ENCODE peak calls at places on chromosomes 1 and 21, in four cellular contexts. J is HCT116, O is K562, Y is HepG2. V is an unnamed sample.

GRCh38 chr1:64856564-64856963 is 109.8 kb downstream of the JAK1 start:
- DNase-seq in Y (no peak), J (no peak), O (no peak), V (no peak)

GRCh38 chr1:209707308-209707707 is 2.7 kb downstream of the HSD11B1 start:
- DNase-seq in J (no peak), Y (no peak), O (no peak), V (no peak)

GRCh38 chr1:222618880-222619321 is 1.0 kb downstream of the MIA3 start:
- DNase-seq in O (peak), Y (peak), J (no peak), V (no peak)

GRCh38 chr21:15731243-15731613 is 1.4 kb downstream of the USP25 start:
- DNase-seq in O (peak), Y (peak), J (no peak), V (no peak)

GRCh38 chr1:59986736-59987310 is 60.2 kb upstream of the CYP2J2 start:
- DNase-seq in Y (no peak), J (no peak), O (no peak), V (no peak)

GRCh38 chr1:201655243-201655642 is 116.3 kb downstream of the NAV1 start:
- DNase-seq in Y (no peak), O (peak), J (no peak), V (no peak)

GRCh38 chr1:2544875-2545638 is 11.1 kb upstream of the TNFRSF14 start:
- DNase-seq in Y (no peak), J (no peak), O (peak), V (no peak)

GRCh38 chr1:51289676-51290488 is 40.5 kb downstream of the TTC39A start:
- DNase-seq in Y (no peak), O (no peak), J (no peak), V (no peak)

GRCh38 chr1:45266151-45266801 is 59.9 kb upstream of the ZSWIM5 start:
- DNase-seq in J (no peak), O (peak), Y (peak), V (no peak)

GRCh38 chr1:41294213-41294612 is 52.1 kb upstream of the SCMH1 start:
- DNase-seq in O (no peak), Y (no peak), J (no peak), V (no peak)

GRCh38 chr21:45252448-45252925 is 35.2 kb downstream of the POFUT2 start:
- DNase-seq in J (no peak), O (no peak), Y (no peak), V (no peak)

GRCh38 chr1:184930232-184930631 is 44.1 kb downstream of the NIBAN1 start:
- DNase-seq in O (no peak), Y (no peak), J (no peak), V (no peak)

GRCh38 chr1:49293016-49293415 is 516.3 kb upstream of the BEND5 start:
- DNase-seq in J (no peak), Y (no peak), O (no peak), V (no peak)

GRCh38 chr1:198556969-198557368 is 16.5 kb upstream of the ATP6V1G3 start:
- DNase-seq in Y (no peak), O (peak), J (no peak), V (no peak)

GRCh38 chr21:26845066-26845749 is at the start of gene ADAMTS1:
- DNase-seq in Y (peak), O (no peak), J (no peak), V (no peak)

GRCh38 chr1:10152709-10153284 is 57.6 kb upstream of the KIF1B start:
- DNase-seq in O (peak), J (peak), Y (no peak), V (peak)

GRCh38 chr21:29521872-29522271 is 223.2 kb downstream of the BACH1 start:
- DNase-seq in J (no peak), Y (no peak), O (no peak), V (no peak)

GRCh38 chr21:27564684-27565280 is 597.9 kb upstream of the ADAMTS5 start:
- DNase-seq in Y (no peak), J (no peak), O (peak), V (no peak)

GRCh38 chr1:163069655-163070277 is 605 bp downstream of the RGS4 start:
- DNase-seq in O (no peak), J (no peak), Y (no peak), V (no peak)

GRCh38 chr1:108892356-108893140 is 15.8 kb downstream of the GPSM2 start:
- DNase-seq in O (no peak), J (no peak), Y (no peak), V (no peak)

GRCh38 chr1:242011879-242012674 is 13.2 kb upstream of the MAP1LC3C start:
- DNase-seq in Y (no peak), O (no peak), J (no peak), V (no peak)

GRCh38 chr1:235468970-235469369 is 35.3 kb downstream of the B3GALNT2 start:
- DNase-seq in O (no peak), J (peak), Y (peak), V (peak)

GRCh38 chr1:21290546-21290944 is 282 bp upstream of the ECE1 start:
- DNase-seq in J (no peak), O (no peak), Y (no peak), V (no peak)

GRCh38 chr21:16419188-16419874 is 689.5 kb downstream of the USP25 start:
- DNase-seq in J (no peak), O (no peak), Y (peak), V (no peak)

GRCh38 chr1:161018631-161018930 is 2.4 kb downstream of the F11R start:
- DNase-seq in O (no peak), Y (no peak), J (no peak), V (no peak)

GRCh38 chr1:61285371-61285885 is 203.1 kb downstream of the NFIA start:
- DNase-seq in O (no peak), Y (no peak), J (no peak), V (no peak)

GRCh38 chr1:238063454-238063853 is 172.7 kb upstream of the ZP4 start:
- DNase-seq in J (no peak), Y (no peak), O (no peak), V (no peak)

GRCh38 chr1:212814989-212815388 is 23.3 kb downstream of the TATDN3 start:
- DNase-seq in O (no peak), J (no peak), Y (peak), V (no peak)

GRCh38 chr1:65524931-65525296 is 104.4 kb downstream of the LEPR start:
- DNase-seq in Y (no peak), J (no peak), O (no peak), V (no peak)

GRCh38 chr1:54543729-54544496 is 4.1 kb upstream of the ACOT11 start:
- DNase-seq in Y (no peak), J (no peak), O (peak), V (no peak)

GRCh38 chr1:193479187-193479586 is 292.8 kb upstream of the B3GALT2 start:
- DNase-seq in O (no peak), Y (no peak), J (no peak), V (no peak)

GRCh38 chr1:66729130-66729922 is 22.9 kb upstream of the DYNLT5 start:
- DNase-seq in Y (no peak), J (no peak), O (no peak), V (no peak)

GRCh38 chr1:179322481-179323026 is 29.0 kb downstream of the SOAT1 start:
- DNase-seq in O (no peak), J (no peak), Y (no peak), V (no peak)

GRCh38 chr1:185096531-185096930 is 51.2 kb downstream of the RNF2 start:
- DNase-seq in J (no peak), Y (no peak), O (no peak), V (no peak)

GRCh38 chr1:77143529-77144121 is 75.6 kb downstream of the PIGK start:
- DNase-seq in O (no peak), J (no peak), Y (no peak), V (no peak)

GRCh38 chr1:65904681-65905083 is 112.0 kb downstream of the PDE4B start:
- DNase-seq in O (peak), J (no peak), Y (no peak), V (no peak)

GRCh38 chr1:101506541-101507164 is 269.8 kb downstream of the S1PR1 start:
- DNase-seq in O (peak), J (peak), Y (peak), V (peak)

GRCh38 chr1:39996396-39997004 is 41.6 kb downstream of the MFSD2A start:
- DNase-seq in O (no peak), J (no peak), Y (no peak), V (no peak)

GRCh38 chr1:201769966-201770365 is 59.0 kb upstream of the IPO9 start:
- DNase-seq in Y (no peak), J (no peak), O (no peak), V (no peak)

DNA sequence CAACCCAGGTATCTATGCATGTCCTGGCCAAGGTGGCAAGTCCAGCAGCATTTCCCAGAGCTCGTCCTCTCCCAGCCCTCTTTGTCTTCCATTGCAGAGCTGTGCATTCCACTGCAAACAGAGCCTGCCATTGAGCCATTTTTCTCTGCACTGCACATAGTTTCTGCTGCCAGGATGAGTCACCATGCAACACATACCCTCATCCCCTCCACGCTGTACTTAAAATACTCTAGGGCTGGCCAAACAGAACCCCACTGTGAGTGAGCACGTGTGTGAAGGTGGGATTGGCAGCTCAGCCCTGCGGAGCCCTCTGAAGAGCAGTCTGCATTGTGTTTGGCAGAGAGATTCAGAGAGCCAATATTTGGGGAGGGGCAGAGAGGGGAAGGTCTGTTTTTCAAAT is 3.9 kb upstream of the ATP1B1 start:
- DNase-seq in Y (peak), O (no peak), J (no peak), V (no peak)
- TF ChIP-seq SIN3A in Y (no peak), O (no peak), J (no peak), V (no peak)

DNA sequence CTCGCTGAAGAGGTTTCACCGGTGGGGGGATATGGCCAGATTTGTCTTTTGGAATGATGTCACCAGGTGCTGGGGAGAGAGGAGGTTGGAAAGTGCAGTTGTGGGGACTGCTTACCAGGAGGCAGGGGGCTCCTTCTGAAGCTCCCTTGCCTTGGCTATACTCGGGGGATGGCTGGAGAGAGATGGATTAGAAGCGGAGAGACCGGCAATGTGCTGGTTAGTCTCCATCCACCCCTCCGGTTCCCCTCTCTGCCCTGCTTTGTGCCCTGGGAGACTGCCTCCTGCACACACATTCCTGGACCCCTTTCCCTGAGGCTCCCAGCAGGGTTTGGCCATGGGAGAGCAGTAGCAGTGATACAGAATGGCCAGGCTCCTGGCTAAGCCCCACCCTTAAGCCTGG is 14.7 kb upstream of the VPS13D start:
- DNase-seq in J (no peak), O (no peak), Y (no peak), V (no peak)
- TF ChIP-seq TCF7L2 in J (no peak), O (no peak), Y (no peak), V (no peak)

GRCh38 chr1:15029786-15030185 is 123.8 kb upstream of the TMEM51 start:
- DNase-seq in J (no peak), Y (no peak), O (no peak), V (no peak)

GRCh38 chr1:15028117-15028516 is 125.4 kb upstream of the TMEM51 start:
- DNase-seq in J (no peak), Y (no peak), O (no peak), V (no peak)

GRCh38 chr1:15026114-15026483 is 127.4 kb upstream of the TMEM51 start:
- DNase-seq in J (no peak), Y (no peak), O (no peak), V (no peak)

GRCh38 chr1:15029036-15029435 is 124.5 kb upstream of the TMEM51 start:
- DNase-seq in Y (no peak), J (no peak), O (no peak), V (no peak)

GRCh38 chr1:15027515-15027948 is 126.0 kb upstream of the TMEM51 start:
- DNase-seq in J (peak), Y (peak), O (peak), V (peak)
- TF ChIP-seq SIN3A in J (no peak), Y (no peak), O (no peak), V (no peak)

GRCh38 chr1:81679972-81680371 is 120.8 kb upstream of the ADGRL2 start:
- DNase-seq in J (no peak), Y (peak), O (no peak), V (no peak)
- TF ChIP-seq TCF7L2 in J (no peak), Y (no peak), O (no peak), V (no peak)

DNA sequence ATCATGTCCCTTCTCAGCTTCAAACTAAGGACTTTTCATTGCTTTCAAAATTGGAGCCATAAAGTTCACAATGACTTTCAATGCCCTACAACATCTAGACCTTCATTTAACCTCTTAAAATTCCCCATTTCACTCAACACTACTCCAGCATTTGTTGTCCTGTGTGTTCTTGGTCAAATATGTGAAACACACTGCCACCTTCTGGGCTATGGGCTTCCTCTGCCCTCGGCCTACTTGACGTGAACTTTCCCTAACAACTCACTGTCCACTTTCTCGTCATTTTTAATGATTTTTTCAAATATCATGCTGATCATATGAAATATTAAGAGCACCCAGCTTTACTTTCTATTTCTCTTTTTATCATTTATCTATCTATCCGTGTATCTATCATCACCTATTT is 2018.4 kb downstream of the NCAM2 start:
- DNase-seq in Y (no peak), J (no peak), O (no peak), V (peak)
- TF ChIP-seq SIN3A in Y (no peak), J (no peak), O (no peak), V (no peak)

GRCh38 chr1:32466761-32467160 is 1.9 kb downstream of the ZBTB8B start:
- DNase-seq in O (no peak), Y (no peak), J (no peak), V (no peak)

GRCh38 chr1:32468791-32469190 is 3.9 kb downstream of the ZBTB8B start:
- DNase-seq in Y (no peak), J (no peak), O (no peak), V (no peak)

GRCh38 chr1:32464716-32465540 is at the start of gene ZBTB8B:
- DNase-seq in J (peak), Y (peak), O (peak), V (no peak)

GRCh38 chr1:32464191-32464715 is 619 bp upstream of the ZBTB8B start:
- DNase-seq in O (no peak), J (no peak), Y (no peak), V (no peak)

DNA sequence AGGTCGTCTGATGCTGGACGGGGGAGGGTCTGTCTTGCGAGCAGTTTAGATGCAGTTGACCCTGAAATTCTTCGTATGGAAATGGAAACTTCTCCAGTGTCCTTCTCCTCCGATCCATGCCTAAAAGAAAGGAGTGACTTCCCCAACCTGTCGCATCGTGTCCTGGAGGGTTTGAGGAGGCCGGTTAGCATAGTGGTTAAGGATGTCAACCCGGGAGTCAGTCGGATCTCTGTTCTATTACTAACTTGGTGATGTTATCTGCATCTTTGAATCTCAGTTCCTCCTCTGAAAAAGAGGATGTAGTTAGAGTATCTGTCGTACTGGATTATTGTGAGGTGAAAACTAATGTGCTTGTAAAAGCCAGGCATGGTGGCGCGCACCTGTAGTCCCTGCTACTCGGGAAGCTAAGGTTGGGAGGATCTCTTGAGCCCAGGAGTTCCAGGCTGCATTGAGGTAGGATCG is 700 bp downstream of the ZBTB8B start:
- DNase-seq in J (no peak), Y (no peak), O (no peak), V (no peak)
- TF ChIP-seq TCF7L2 in J (no peak), Y (no peak), O (no peak), V (no peak)

DNA sequence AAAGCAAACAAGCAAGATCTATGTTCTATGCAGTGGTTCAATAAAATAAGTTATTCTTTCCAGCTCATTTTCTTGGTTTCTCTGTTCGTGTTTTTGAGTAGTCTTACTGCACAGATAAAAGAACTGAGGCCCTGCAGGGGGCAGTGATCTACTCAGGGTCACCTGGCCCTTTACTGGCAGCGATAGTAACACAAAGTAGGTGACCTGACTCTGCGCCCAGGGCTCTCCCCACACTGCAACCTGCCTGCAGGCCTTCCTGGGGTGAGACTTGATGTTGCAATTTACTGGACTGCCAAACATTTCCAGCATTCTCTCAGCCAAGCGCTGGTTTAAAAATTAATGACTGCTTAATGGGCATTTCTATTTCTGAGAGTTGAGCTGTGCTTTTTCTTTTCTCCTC is 110.3 kb downstream of the HUNK start:
- DNase-seq in Y (peak), J (no peak), O (no peak), V (no peak)
- TF ChIP-seq SIN3A in Y (no peak), J (no peak), O (no peak), V (no peak)

GRCh38 chr1:8022395-8023286 is 3.5 kb downstream of the ERRFI1 start:
- DNase-seq in O (no peak), Y (no peak), J (no peak), V (no peak)

GRCh38 chr1:8020032-8020431 is 6.1 kb downstream of the ERRFI1 start:
- DNase-seq in Y (peak), J (no peak), O (no peak), V (no peak)

GRCh38 chr1:8023995-8024313 is 2.2 kb downstream of the ERRFI1 start:
- DNase-seq in O (no peak), Y (no peak), J (no peak), V (no peak)

GRCh38 chr1:8023287-8023994 is 2.7 kb downstream of the ERRFI1 start:
- DNase-seq in J (no peak), Y (no peak), O (no peak), V (no peak)

GRCh38 chr1:8021676-8022266 is 4.3 kb downstream of the ERRFI1 start:
- DNase-seq in O (no peak), Y (no peak), J (no peak), V (no peak)
- TF ChIP-seq TCF7L2 in O (no peak), Y (no peak), J (no peak), V (no peak)

V was measured in Panc1.